ENCODE peak calls at places on chromosomes 2 and 18, in five cellular contexts. Y is adrenal gland, A is tibial nerve, Q is lower lobe of right lung, G is OCI-LY7. O is an unnamed sample.

GRCh38 chr2:179338681-179339080 is 74.0 kb upstream of the SESTD1 start:
- DNase-seq in Y (no peak), A (peak; percentile 38), Q (no peak), G (no peak), O (no peak)

GRCh38 chr2:201194097-201194496 is 11.2 kb downstream of the CASP10 start:
- DNase-seq in Y (no peak), A (no peak), Q (no peak), G (peak; percentile 54), O (no peak)

GRCh38 chr18:23693849-23694248 is 4.6 kb downstream of the LAMA3 start:
- DNase-seq in Y (peak; percentile 61), A (no peak), Q (no peak), G (no peak), O (no peak)

GRCh38 chr2:6917071-6917760 is at the start of gene RNF144A:
- DNase-seq in Y (no peak), A (peak; percentile 43), Q (peak; percentile 74), G (peak; percentile 59), O (peak; percentile 84)

GRCh38 chr2:117718048-117718447 is 96.4 kb upstream of the DDX18 start:
- DNase-seq in Y (no peak), A (no peak), Q (no peak), G (no peak), O (no peak)

GRCh38 chr2:63048367-63049171 is 2.1 kb upstream of the OTX1 start:
- DNase-seq in Y (no peak), A (no peak), Q (no peak), G (no peak), O (peak; percentile 7)

GRCh38 chr2:227871375-227871788 is at the start of gene DAW1:
- DNase-seq in Y (peak; percentile 65), A (no peak), Q (peak; percentile 82), G (no peak), O (peak; percentile 74)

GRCh38 chr2:236207472-236207871 is 39.3 kb upstream of the GBX2 start:
- DNase-seq in Y (no peak), A (no peak), Q (no peak), G (no peak), O (no peak)

GRCh38 chr2:37625781-37626548 is 45.5 kb downstream of the CDC42EP3 start:
- DNase-seq in Y (no peak), A (no peak), Q (no peak), G (peak; percentile 22), O (no peak)

GRCh38 chr2:18545384-18545783 is 15.1 kb downstream of the RDH14 start:
- DNase-seq in Y (no peak), A (no peak), Q (no peak), G (no peak), O (no peak)

GRCh38 chr18:8374652-8375051 is 234.6 kb upstream of the RAB12 start:
- DNase-seq in Y (no peak), A (no peak), Q (no peak), G (no peak), O (no peak)

GRCh38 chr2:137865954-137866540 is 98.2 kb upstream of the HNMT start:
- DNase-seq in Y (peak; percentile 66), A (peak; percentile 23), Q (no peak), G (peak; percentile 53), O (no peak)

GRCh38 chr18:26383454-26384270 is 157.4 kb downstream of the TAF4B start:
- DNase-seq in Y (no peak), A (no peak), Q (no peak), G (peak; percentile 68), O (no peak)

GRCh38 chr18:42736074-42736473 is 379.4 kb downstream of the RIT2 start:
- DNase-seq in Y (no peak), A (no peak), Q (no peak), G (no peak), O (no peak)

GRCh38 chr2:42009657-42010580 is 37.9 kb upstream of the PKDCC start:
- DNase-seq in Y (no peak), A (no peak), Q (no peak), G (no peak), O (no peak)

GRCh38 chr2:175008801-175009495 is 3.8 kb upstream of the CHN1 start:
- DNase-seq in Y (no peak), A (no peak), Q (no peak), G (no peak), O (no peak)

GRCh38 chr2:96526101-96526591 is 10.4 kb upstream of the ARID5A start:
- DNase-seq in Y (no peak), A (no peak), Q (no peak), G (no peak), O (peak; percentile 29)

GRCh38 chr2:237870126-237870525 is 10.7 kb downstream of the RAMP1 start:
- DNase-seq in Y (peak; percentile 39), A (no peak), Q (no peak), G (no peak), O (peak; percentile 10)

GRCh38 chr2:237872178-237872887 is 12.9 kb downstream of the RAMP1 start:
- DNase-seq in Y (peak; percentile 45), A (no peak), Q (peak; percentile 23), G (no peak), O (no peak)

GRCh38 chr2:237868631-237869356 is 9.4 kb downstream of the RAMP1 start:
- DNase-seq in Y (no peak), A (no peak), Q (no peak), G (no peak), O (no peak)

GRCh38 chr2:237869357-237870102 is 10.1 kb downstream of the RAMP1 start:
- DNase-seq in Y (no peak), A (no peak), Q (no peak), G (no peak), O (no peak)

GRCh38 chr2:237870754-237871651 is 11.6 kb downstream of the RAMP1 start:
- DNase-seq in Y (peak; percentile 51), A (no peak), Q (no peak), G (no peak), O (peak; percentile 31)
- H3K4me3 ChIP-seq in Y (no peak overlapping the region), A (no peak overlapping the region), Q (no peak overlapping the region), G (no peak overlapping the region), O (no peak overlapping the region)

GRCh38 chr2:127082974-127083373 is 24.0 kb downstream of the BIN1 start:
- DNase-seq in Y (no peak), A (no peak), Q (no peak), G (no peak), O (no peak)
- H3K4me1 ChIP-seq in Y (peaks cover 86% of the 10 kb centered on the region), A (peaks cover 97% of the 10 kb centered on the region), Q (peaks cover 87% of the 10 kb centered on the region), G (peaks cover 26% of the 10 kb centered on the region), O (peaks cover 49% of the 10 kb centered on the region)

GRCh38 chr2:221529943-221530652 is 42.0 kb downstream of the EPHA4 start:
- DNase-seq in Y (no peak), A (no peak), Q (no peak), G (no peak), O (no peak)
- TF ChIP-seq CTCF in Y (no peak), A (no peak), Q (no peak), G (no peak), O (no peak)

DNA sequence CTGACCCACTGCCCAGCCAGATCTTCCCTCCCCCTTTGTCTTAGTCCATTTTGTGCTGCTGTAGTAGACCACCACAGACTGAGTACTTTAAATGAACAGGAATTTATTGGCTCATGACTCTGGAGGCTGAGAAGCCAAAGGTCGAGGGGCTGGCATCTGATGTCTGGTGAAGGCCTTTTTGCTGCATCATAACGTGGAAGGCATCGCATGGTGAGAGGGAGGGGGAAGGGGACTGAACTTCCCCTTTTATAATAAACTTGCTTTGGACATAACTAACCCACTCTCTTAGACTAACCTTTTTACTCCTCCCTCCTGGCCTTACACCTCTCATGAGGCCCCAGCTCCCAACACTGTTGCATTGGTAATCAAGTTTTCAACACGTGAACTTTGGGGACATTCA is 83.8 kb downstream of the MAP4K4 start:
- DNase-seq in Y (no peak), A (no peak), Q (no peak), G (peak; percentile 57), O (no peak)
- H3K4me3 ChIP-seq in Y (no peak overlapping the region), A (no peak overlapping the region), Q (no peak overlapping the region), G (peak overlapping the region; percentile 26), O (no peak overlapping the region)

DNA sequence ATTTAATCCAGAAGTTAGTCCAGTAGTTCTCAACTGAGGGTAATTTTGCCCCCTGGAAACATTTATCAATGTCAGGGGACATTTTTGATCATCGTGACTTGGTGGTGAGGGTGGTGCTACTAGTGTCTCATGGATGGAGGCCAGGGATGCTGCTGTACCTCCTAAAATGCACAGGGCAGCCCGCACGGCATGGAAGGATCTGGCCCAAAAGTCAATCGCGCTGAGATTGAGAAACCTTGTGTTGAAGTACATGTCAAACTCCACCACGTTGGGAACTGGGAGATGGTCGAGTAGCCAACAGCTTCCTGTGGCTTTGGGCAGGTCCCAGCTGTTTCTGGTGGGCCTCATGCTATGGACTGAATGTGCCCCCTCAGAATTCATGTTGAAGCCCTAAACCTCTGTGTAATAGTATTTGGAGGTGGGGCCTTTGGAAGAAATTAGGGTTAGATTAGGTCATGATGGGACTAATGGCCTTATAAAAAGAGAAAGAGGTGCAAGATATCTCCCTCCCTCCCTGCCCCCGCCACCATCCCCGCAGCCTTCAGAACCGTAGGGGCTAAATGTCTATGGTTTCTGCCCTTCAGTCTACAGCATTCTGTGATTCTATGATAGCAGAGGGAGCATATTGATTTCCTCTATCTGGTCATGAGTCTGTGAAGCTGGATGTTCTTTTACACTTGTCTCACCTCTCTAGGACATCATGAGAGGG is 259.7 kb downstream of the MYCN start:
- DNase-seq in Y (no peak), A (no peak), Q (no peak), G (no peak), O (no peak)
- H3K4me1 ChIP-seq in Y (no peaks in the 10 kb centered on the region), A (no peaks in the 10 kb centered on the region), Q (no peaks in the 10 kb centered on the region), G (no peaks in the 10 kb centered on the region), O (peaks cover 17% of the 10 kb centered on the region)

DNA sequence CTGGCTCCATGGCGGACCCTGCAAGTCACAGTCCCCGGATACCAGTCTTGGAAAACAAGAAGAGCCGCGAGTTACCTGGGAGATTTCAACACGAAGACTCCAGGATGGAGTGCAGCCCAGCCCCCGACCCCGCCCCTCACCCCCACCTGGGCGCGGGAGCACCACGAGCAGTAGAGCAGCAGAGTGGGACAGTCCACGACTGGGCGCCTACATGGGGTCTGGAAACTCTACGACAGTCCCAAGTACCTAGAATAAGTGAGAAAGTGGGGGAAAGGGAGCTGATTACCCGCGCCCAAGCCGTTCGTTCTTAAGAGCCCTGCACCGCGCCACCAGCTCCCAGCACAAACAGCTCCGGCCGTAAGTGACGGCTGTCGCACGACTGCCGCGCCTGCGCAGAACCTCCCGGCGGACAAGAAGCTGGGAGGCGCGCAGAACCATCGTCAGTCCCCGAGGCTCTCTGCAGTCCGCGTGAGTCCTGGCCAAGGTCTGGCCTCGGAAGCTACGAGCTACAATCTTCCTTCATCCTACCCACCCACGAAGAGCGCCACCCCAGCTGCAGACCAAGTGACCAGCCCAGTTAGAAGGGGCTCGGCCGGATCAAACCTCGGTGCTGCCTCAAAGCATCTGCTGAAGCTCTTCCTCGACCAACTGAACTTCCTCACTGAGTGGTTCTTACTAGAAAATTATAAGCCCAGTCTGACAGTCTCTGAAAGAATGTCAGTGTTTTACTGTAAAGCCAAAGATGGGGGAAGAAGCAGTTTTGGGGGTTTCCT is at the start of gene DPY30:
- DNase-seq in Y (peak; percentile 96), A (peak; percentile 86), Q (peak; percentile 96), G (peak; percentile 95), O (peak; percentile 95)
- TF ChIP-seq CTCF in Y (no peak), A (peak; percentile 32), Q (no peak), G (peak; percentile 19), O (no peak)

GRCh38 chr2:170822885-170823799 is 6.5 kb downstream of the GAD1 start:
- DNase-seq in Y (no peak), A (no peak), Q (no peak), G (no peak), O (no peak)
- H3K4me3 ChIP-seq in Y (no peak overlapping the region), A (no peak overlapping the region), Q (peak overlapping the region; percentile 36), G (no peak overlapping the region), O (no peak overlapping the region)

O was measured in mucosa of descending colon.